ENCODE peak calls at places on chromosomes 4 and X, in seven cellular contexts. One of them, this sample, is unnamed. For H3K27me3, the result is how much of the 10 kb centered on the place peaks cover.

GRCh38 chrX:129798888-129799287 is 19.1 kb downstream of the SASH3 start:
- DNase-seq in uterus: no peak
- DNase-seq in H1: no peak
- DNase-seq in psoas muscle: no peak
- DNase-seq in ascending aorta: no peak
- DNase-seq in tibial nerve: no peak
- DNase-seq in adrenal gland: no peak
- DNase-seq in this sample: no peak

GRCh38 chr4:6342530-6343293 is 73.1 kb downstream of the WFS1 start:
- DNase-seq in tibial nerve: peak
- DNase-seq in adrenal gland: peak
- DNase-seq in ascending aorta: no peak
- DNase-seq in uterus: peak
- DNase-seq in psoas muscle: peak
- DNase-seq in H1: no peak
- DNase-seq in this sample: peak

GRCh38 chr4:1980561-1981041 is 28.2 kb downstream of the NELFA start:
- DNase-seq in adrenal gland: no peak
- DNase-seq in psoas muscle: no peak
- DNase-seq in tibial nerve: no peak
- DNase-seq in uterus: no peak
- DNase-seq in ascending aorta: no peak
- DNase-seq in H1: no peak
- DNase-seq in this sample: no peak

GRCh38 chr4:13963601-13964000 is 336.1 kb upstream of the BOD1L1 start:
- DNase-seq in tibial nerve: peak
- DNase-seq in adrenal gland: no peak
- DNase-seq in ascending aorta: no peak
- DNase-seq in uterus: no peak
- DNase-seq in H1: no peak
- DNase-seq in psoas muscle: no peak
- DNase-seq in this sample: no peak

GRCh38 chr4:188735082-188735481 is 595.8 kb downstream of the TRIML1 start:
- DNase-seq in H1: no peak
- DNase-seq in psoas muscle: no peak
- DNase-seq in uterus: no peak
- DNase-seq in adrenal gland: no peak
- DNase-seq in tibial nerve: no peak
- DNase-seq in ascending aorta: no peak
- DNase-seq in this sample: no peak

GRCh38 chr4:69995526-69996016 is at the start of gene STATH:
- DNase-seq in tibial nerve: no peak
- DNase-seq in adrenal gland: no peak
- DNase-seq in psoas muscle: no peak
- DNase-seq in ascending aorta: no peak
- DNase-seq in uterus: no peak
- DNase-seq in H1: no peak
- DNase-seq in this sample: no peak

GRCh38 chr4:61872983-61873382 is 672.9 kb downstream of the ADGRL3 start:
- DNase-seq in uterus: no peak
- DNase-seq in adrenal gland: no peak
- DNase-seq in H1: no peak
- DNase-seq in psoas muscle: no peak
- DNase-seq in tibial nerve: no peak
- DNase-seq in ascending aorta: no peak
- DNase-seq in this sample: no peak

GRCh38 chr4:53497446-53498069 is 93.7 kb downstream of the LNX1 start:
- DNase-seq in ascending aorta: no peak
- DNase-seq in tibial nerve: peak
- DNase-seq in H1: no peak
- DNase-seq in psoas muscle: peak
- DNase-seq in uterus: peak
- DNase-seq in adrenal gland: peak
- DNase-seq in this sample: no peak

GRCh38 chrX:119069762-119070161 is 3.0 kb upstream of the CT47C1 start:
- DNase-seq in H1: no peak
- DNase-seq in ascending aorta: no peak
- DNase-seq in uterus: no peak
- DNase-seq in psoas muscle: no peak
- DNase-seq in adrenal gland: no peak
- DNase-seq in tibial nerve: no peak
- DNase-seq in this sample: no peak

GRCh38 chrX:56233682-56234081 is 1.5 kb downstream of the KLF8 start:
- DNase-seq in tibial nerve: peak
- DNase-seq in uterus: peak
- DNase-seq in adrenal gland: peak
- DNase-seq in ascending aorta: no peak
- DNase-seq in psoas muscle: peak
- DNase-seq in H1: peak
- DNase-seq in this sample: peak

GRCh38 chr4:76987153-76987562 is 37.6 kb downstream of the SEPTIN11 start:
- DNase-seq in tibial nerve: no peak
- DNase-seq in psoas muscle: peak
- DNase-seq in uterus: peak
- DNase-seq in ascending aorta: no peak
- DNase-seq in adrenal gland: no peak
- DNase-seq in H1: no peak
- DNase-seq in this sample: no peak

GRCh38 chr4:3077796-3078195 is 3.3 kb downstream of the HTT start:
- DNase-seq in ascending aorta: no peak
- DNase-seq in tibial nerve: no peak
- DNase-seq in psoas muscle: no peak
- DNase-seq in adrenal gland: no peak
- DNase-seq in H1: no peak
- DNase-seq in uterus: no peak
- DNase-seq in this sample: no peak

GRCh38 chr4:176761872-176762271 is 30.9 kb downstream of the VEGFC start:
- DNase-seq in ascending aorta: no peak
- DNase-seq in tibial nerve: no peak
- DNase-seq in adrenal gland: no peak
- DNase-seq in uterus: no peak
- DNase-seq in H1: no peak
- DNase-seq in psoas muscle: no peak
- DNase-seq in this sample: no peak

GRCh38 chrX:10166731-10167149 is 10.0 kb downstream of the CLCN4 start:
- DNase-seq in psoas muscle: no peak
- DNase-seq in tibial nerve: no peak
- DNase-seq in adrenal gland: no peak
- DNase-seq in ascending aorta: no peak
- DNase-seq in H1: no peak
- DNase-seq in uterus: no peak
- DNase-seq in this sample: peak

GRCh38 chr4:122117743-122118142 is 34.4 kb upstream of the BLTP1 start:
- DNase-seq in tibial nerve: no peak
- DNase-seq in uterus: no peak
- DNase-seq in psoas muscle: no peak
- DNase-seq in adrenal gland: no peak
- DNase-seq in ascending aorta: no peak
- DNase-seq in H1: no peak
- DNase-seq in this sample: no peak

GRCh38 chrX:136268051-136269048 is 17.1 kb upstream of the MAP7D3 start:
- DNase-seq in adrenal gland: peak
- DNase-seq in tibial nerve: peak
- DNase-seq in psoas muscle: no peak
- DNase-seq in H1: no peak
- DNase-seq in ascending aorta: no peak
- DNase-seq in uterus: peak
- DNase-seq in this sample: no peak

GRCh38 chrX:103878466-103879151 is 46.6 kb upstream of the RAB9B start:
- DNase-seq in psoas muscle: no peak
- DNase-seq in uterus: no peak
- DNase-seq in H1: no peak
- DNase-seq in ascending aorta: no peak
- DNase-seq in adrenal gland: no peak
- DNase-seq in tibial nerve: no peak
- DNase-seq in this sample: no peak

GRCh38 chrX:17703201-17703600 is 34.1 kb upstream of the SCML1 start:
- DNase-seq in ascending aorta: no peak
- DNase-seq in psoas muscle: no peak
- DNase-seq in H1: no peak
- DNase-seq in uterus: no peak
- DNase-seq in adrenal gland: no peak
- DNase-seq in tibial nerve: no peak
- DNase-seq in this sample: no peak

GRCh38 chrX:39766085-39766726 is 331.6 kb downstream of the BCOR start:
- DNase-seq in tibial nerve: no peak
- DNase-seq in psoas muscle: no peak
- DNase-seq in adrenal gland: no peak
- DNase-seq in uterus: no peak
- DNase-seq in H1: no peak
- DNase-seq in ascending aorta: no peak
- DNase-seq in this sample: no peak

GRCh38 chr4:176065365-176066249 is at the start of gene WDR17:
- DNase-seq in H1: peak
- DNase-seq in adrenal gland: peak
- DNase-seq in tibial nerve: peak
- DNase-seq in psoas muscle: peak
- DNase-seq in uterus: peak
- DNase-seq in ascending aorta: peak
- DNase-seq in this sample: peak

GRCh38 chr4:40507977-40508376 is 121.7 kb downstream of the RBM47 start:
- DNase-seq in tibial nerve: no peak
- DNase-seq in ascending aorta: no peak
- DNase-seq in H1: no peak
- DNase-seq in psoas muscle: no peak
- DNase-seq in uterus: no peak
- DNase-seq in adrenal gland: no peak
- DNase-seq in this sample: no peak
- TF ChIP-seq CTCF in tibial nerve: no peak
- TF ChIP-seq CTCF in ascending aorta: no peak
- TF ChIP-seq CTCF in H1: peak
- TF ChIP-seq CTCF in psoas muscle: no peak
- TF ChIP-seq CTCF in uterus: no peak
- TF ChIP-seq CTCF in adrenal gland: no peak
- TF ChIP-seq CTCF in this sample: no peak

GRCh38 chr4:20253272-20253798 is 1.6 kb downstream of the SLIT2 start:
- DNase-seq in uterus: peak
- DNase-seq in H1: no peak
- DNase-seq in ascending aorta: no peak
- DNase-seq in adrenal gland: no peak
- DNase-seq in tibial nerve: no peak
- DNase-seq in psoas muscle: peak
- DNase-seq in this sample: no peak
- H3K27me3 ChIP-seq in uterus: under half
- H3K27me3 ChIP-seq in H1: half or more
- H3K27me3 ChIP-seq in ascending aorta: under half
- H3K27me3 ChIP-seq in adrenal gland: under half
- H3K27me3 ChIP-seq in tibial nerve: under half
- H3K27me3 ChIP-seq in psoas muscle: under half
- H3K27me3 ChIP-seq in this sample: under half

GRCh38 chr4:80213117-80213815 is 16.0 kb downstream of the PRDM8 start:
- DNase-seq in adrenal gland: no peak
- DNase-seq in psoas muscle: no peak
- DNase-seq in ascending aorta: no peak
- DNase-seq in uterus: no peak
- DNase-seq in H1: no peak
- DNase-seq in tibial nerve: no peak
- DNase-seq in this sample: no peak
- H3K27ac ChIP-seq in adrenal gland: no peak
- H3K27ac ChIP-seq in psoas muscle: no peak
- H3K27ac ChIP-seq in ascending aorta: no peak
- H3K27ac ChIP-seq in uterus: no peak
- H3K27ac ChIP-seq in H1: no peak
- H3K27ac ChIP-seq in tibial nerve: no peak
- H3K27ac ChIP-seq in this sample: no peak

GRCh38 chr4:169810325-169811323 is 52.9 kb upstream of the HPF1 start:
- DNase-seq in tibial nerve: peak
- DNase-seq in adrenal gland: peak
- DNase-seq in H1: no peak
- DNase-seq in ascending aorta: no peak
- DNase-seq in psoas muscle: no peak
- DNase-seq in uterus: peak
- DNase-seq in this sample: no peak
- TF ChIP-seq CTCF in tibial nerve: peak
- TF ChIP-seq CTCF in adrenal gland: peak
- TF ChIP-seq CTCF in H1: no peak
- TF ChIP-seq CTCF in ascending aorta: peak
- TF ChIP-seq CTCF in psoas muscle: peak
- TF ChIP-seq CTCF in uterus: peak
- TF ChIP-seq CTCF in this sample: peak

GRCh38 chr4:146654976-146655761 is 16.5 kb downstream of the POU4F2 start:
- DNase-seq in adrenal gland: no peak
- DNase-seq in tibial nerve: no peak
- DNase-seq in uterus: no peak
- DNase-seq in psoas muscle: no peak
- DNase-seq in H1: peak
- DNase-seq in ascending aorta: no peak
- DNase-seq in this sample: no peak
- H3K27me3 ChIP-seq in adrenal gland: half or more
- H3K27me3 ChIP-seq in tibial nerve: half or more
- H3K27me3 ChIP-seq in uterus: under half
- H3K27me3 ChIP-seq in psoas muscle: half or more
- H3K27me3 ChIP-seq in H1: half or more
- H3K27me3 ChIP-seq in ascending aorta: under half
- H3K27me3 ChIP-seq in this sample: half or more

GRCh38 chr4:146486565-146486964 is 35.2 kb downstream of the SLC10A7 start:
- DNase-seq in H1: no peak
- DNase-seq in psoas muscle: no peak
- DNase-seq in ascending aorta: no peak
- DNase-seq in adrenal gland: no peak
- DNase-seq in tibial nerve: no peak
- DNase-seq in uterus: no peak
- DNase-seq in this sample: no peak
- H3K27ac ChIP-seq in H1: no peak
- H3K27ac ChIP-seq in psoas muscle: no peak
- H3K27ac ChIP-seq in ascending aorta: no peak
- H3K27ac ChIP-seq in adrenal gland: no peak
- H3K27ac ChIP-seq in tibial nerve: no peak
- H3K27ac ChIP-seq in uterus: no peak
- H3K27ac ChIP-seq in this sample: no peak

GRCh38 chrX:19007011-19007410 is 23.1 kb upstream of the PHKA2 start:
- DNase-seq in uterus: no peak
- DNase-seq in psoas muscle: no peak
- DNase-seq in H1: no peak
- DNase-seq in adrenal gland: no peak
- DNase-seq in tibial nerve: no peak
- DNase-seq in ascending aorta: no peak
- DNase-seq in this sample: no peak

GRCh38 chrX:19007868-19008267 is 24.0 kb upstream of the PHKA2 start:
- DNase-seq in psoas muscle: no peak
- DNase-seq in uterus: no peak
- DNase-seq in ascending aorta: no peak
- DNase-seq in H1: no peak
- DNase-seq in tibial nerve: no peak
- DNase-seq in adrenal gland: no peak
- DNase-seq in this sample: no peak

GRCh38 chrX:19003756-19004155 is 19.8 kb upstream of the PHKA2 start:
- DNase-seq in tibial nerve: no peak
- DNase-seq in H1: no peak
- DNase-seq in ascending aorta: no peak
- DNase-seq in adrenal gland: no peak
- DNase-seq in uterus: no peak
- DNase-seq in psoas muscle: no peak
- DNase-seq in this sample: no peak

DNA sequence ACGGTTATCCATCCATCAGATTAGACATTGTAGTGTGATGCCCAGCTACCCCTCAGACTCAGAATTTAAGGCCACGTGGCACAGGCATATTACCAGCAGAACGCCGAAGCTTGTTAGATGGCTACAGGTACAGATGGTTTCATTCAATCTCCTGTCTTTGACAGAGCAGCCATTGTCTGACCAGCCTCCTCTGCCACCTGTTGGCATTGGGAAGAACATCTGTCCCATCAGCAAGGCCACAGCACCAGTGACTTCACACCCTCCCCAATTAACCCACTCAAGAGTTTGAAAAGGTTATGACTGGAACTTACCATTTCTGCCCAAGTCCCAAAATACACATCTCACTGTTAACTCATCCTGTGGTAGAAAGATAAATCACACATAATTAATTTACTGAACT is 22.0 kb upstream of the PHKA2 start:
- DNase-seq in tibial nerve: no peak
- DNase-seq in uterus: no peak
- DNase-seq in psoas muscle: no peak
- DNase-seq in H1: no peak
- DNase-seq in ascending aorta: no peak
- DNase-seq in adrenal gland: no peak
- DNase-seq in this sample: no peak
- TF ChIP-seq CTCF in tibial nerve: no peak
- TF ChIP-seq CTCF in uterus: no peak
- TF ChIP-seq CTCF in psoas muscle: no peak
- TF ChIP-seq CTCF in H1: peak
- TF ChIP-seq CTCF in ascending aorta: no peak
- TF ChIP-seq CTCF in adrenal gland: no peak
- TF ChIP-seq CTCF in this sample: no peak

This sample was measured in dorsolateral prefrontal cortex.